ENCODE peak calls at places on chromosomes 7 and 10, in five cellular contexts. T, K, L, D and Y are unnamed samples.

GRCh38 chr7:47394216-47394615 is 187.7 kb downstream of the TNS3 start:
- DNase-seq in L (no peak), D (no peak), T (no peak), K (no peak), Y (no peak)

GRCh38 chr7:54841772-54842707 is 83.0 kb upstream of the SEC61G start:
- DNase-seq in T (no peak), D (peak; percentile 13), L (peak; percentile 33), K (peak; percentile 30), Y (no peak)

GRCh38 chr10:78875331-78875877 is 193.4 kb upstream of the ZMIZ1 start:
- DNase-seq in K (no peak), D (no peak), T (no peak), L (no peak), Y (no peak)

GRCh38 chr7:158723266-158723665 is 18.7 kb upstream of the NCAPG2 start:
- DNase-seq in D (no peak), K (no peak), L (no peak), T (no peak), Y (no peak)

GRCh38 chr7:34596887-34597286 is 61.1 kb upstream of the NPSR1 start:
- DNase-seq in L (peak; percentile 13), D (no peak), K (no peak), T (no peak), Y (no peak)

GRCh38 chr10:46308666-46309450 is 22.1 kb downstream of the ANTXRL start:
- DNase-seq in L (no peak), D (no peak), T (no peak), K (no peak), Y (no peak)

GRCh38 chr10:10911471-10911921 is 106.2 kb upstream of the CELF2 start:
- DNase-seq in K (no peak), L (no peak), D (no peak), T (no peak), Y (no peak)

GRCh38 chr10:132696728-132697567 is 89.0 kb downstream of the NKX6-2 start:
- DNase-seq in T (no peak), D (no peak), K (no peak), L (no peak), Y (no peak)

GRCh38 chr10:1379601-1380000 is 323.4 kb downstream of the WDR37 start:
- DNase-seq in L (no peak), D (no peak), K (no peak), T (no peak), Y (no peak)

GRCh38 chr7:106126170-106126938 is 14.2 kb upstream of the SYPL1 start:
- DNase-seq in L (no peak), T (peak; percentile 32), K (peak; percentile 66), D (peak; percentile 54), Y (peak; percentile 3)

GRCh38 chr10:14604181-14605142 is 170.2 kb downstream of the FAM107B start:
- DNase-seq in L (peak; percentile 18), K (peak; percentile 80), D (peak; percentile 75), T (peak; percentile 81), Y (peak; percentile 68)

GRCh38 chr10:871951-872403 is 59.5 kb downstream of the LARP4B start:
- DNase-seq in T (no peak), K (no peak), L (no peak), D (no peak), Y (no peak)

GRCh38 chr10:132535065-132535651 is 2.4 kb upstream of the INPP5A start:
- DNase-seq in T (no peak), L (no peak), D (no peak), K (no peak), Y (no peak)

GRCh38 chr7:27141591-27142561 is 1.6 kb downstream of the HOXA5 start:
- DNase-seq in L (no peak), K (no peak), T (no peak), D (no peak), Y (no peak)

GRCh38 chr7:74612015-74612829 is 45.3 kb upstream of the GTF2I start:
- DNase-seq in K (peak; percentile 30), T (no peak), D (no peak), L (no peak), Y (no peak)

GRCh38 chr7:75058406-75058805 is 15.2 kb downstream of the RCC1L start:
- DNase-seq in L (no peak), K (no peak), T (no peak), D (no peak), Y (no peak)

GRCh38 chr7:138565451-138566114 is 105.5 kb downstream of the TRIM24 start:
- DNase-seq in T (no peak), D (no peak), K (no peak), L (peak; percentile 7), Y (no peak)

GRCh38 chr10:53023411-53023810 is 250.8 kb upstream of the MBL2 start:
- DNase-seq in K (no peak), T (no peak), L (no peak), D (no peak), Y (no peak)

GRCh38 chr10:44424953-44425352 is 40.1 kb upstream of the CXCL12 start:
- DNase-seq in T (no peak), L (no peak), D (no peak), K (no peak), Y (no peak)

GRCh38 chr7:87886875-87887274 is 10.6 kb downstream of the DBF4 start:
- DNase-seq in L (peak; percentile 3), K (peak; percentile 40), D (no peak), T (no peak), Y (no peak)

GRCh38 chr7:21507627-21508343 is 35.1 kb upstream of the DNAH11 start:
- DNase-seq in K (peak; percentile 27), L (peak; percentile 4), D (peak; percentile 42), T (peak; percentile 41), Y (no peak)